ENCODE peak calls at places on chromosomes 2 and 18, in nine cellular contexts. C is K562, Z is Peyer's patch, F is spleen, V is suprapubic skin, Q is transverse colon, X is IMR-90, I is A549, P is sigmoid colon. Y is an unnamed sample.

GRCh38 chr18:44973282-44973681 is 292.6 kb downstream of the SETBP1 start:
- DNase-seq in C (no peak), Z (peak), F (no peak), V (no peak), Q (no peak), X (no peak), I (peak), P (no peak), Y (no peak)

GRCh38 chr2:28004086-28004485 is 113.6 kb downstream of the BABAM2 start:
- DNase-seq in C (no peak), Z (no peak), F (no peak), V (no peak), Q (no peak), X (peak), I (peak), P (no peak), Y (peak)

GRCh38 chr2:99728166-99728565 is 238.3 kb upstream of the REV1 start:
- DNase-seq in C (no peak), Z (no peak), F (no peak), V (no peak), Q (no peak), X (no peak), I (no peak), P (no peak), Y (no peak)

GRCh38 chr2:101153077-101153707 is 2.0 kb upstream of the TBC1D8 start:
- DNase-seq in C (no peak), Z (no peak), F (no peak), V (no peak), Q (no peak), X (no peak), I (no peak), P (no peak), Y (no peak)

GRCh38 chr2:166337932-166338331 is 37.8 kb downstream of the SCN9A start:
- DNase-seq in C (peak), Z (no peak), F (no peak), V (no peak), Q (no peak), X (no peak), I (no peak), P (no peak), Y (no peak)

GRCh38 chr18:2050702-2051201 is 520.6 kb downstream of the METTL4 start:
- DNase-seq in C (no peak), Z (no peak), F (no peak), V (no peak), Q (no peak), X (no peak), I (no peak), P (no peak), Y (no peak)

GRCh38 chr2:18752667-18753422 is 163.5 kb upstream of the NT5C1B start:
- DNase-seq in C (no peak), Z (no peak), F (no peak), V (no peak), Q (no peak), X (peak), I (peak), P (no peak), Y (no peak)

GRCh38 chr2:31319391-31320175 is 85.6 kb downstream of the EHD3 start:
- DNase-seq in C (no peak), Z (peak), F (no peak), V (peak), Q (peak), X (peak), I (no peak), P (peak), Y (no peak)

GRCh38 chr18:2244641-2245040 is 326.7 kb downstream of the METTL4 start:
- DNase-seq in C (no peak), Z (no peak), F (no peak), V (no peak), Q (no peak), X (no peak), I (no peak), P (no peak), Y (no peak)

GRCh38 chr2:45275806-45276205 is 266.6 kb upstream of the SIX2 start:
- DNase-seq in C (no peak), Z (no peak), F (no peak), V (no peak), Q (no peak), X (no peak), I (no peak), P (no peak), Y (no peak)

GRCh38 chr2:120778244-120778643 is 42.6 kb downstream of the GLI2 start:
- DNase-seq in C (no peak), Z (no peak), F (no peak), V (no peak), Q (no peak), X (peak), I (no peak), P (no peak), Y (no peak)

GRCh38 chr2:230661072-230661957 is 51.3 kb upstream of the CAB39 start:
- DNase-seq in C (no peak), Z (peak), F (no peak), V (no peak), Q (no peak), X (no peak), I (no peak), P (no peak), Y (no peak)

GRCh38 chr18:67846422-67847098 is 330.0 kb upstream of the DSEL start:
- DNase-seq in C (no peak), Z (no peak), F (no peak), V (no peak), Q (no peak), X (no peak), I (no peak), P (no peak), Y (no peak)

GRCh38 chr2:168534926-168535325 is 78.9 kb downstream of the CERS6 start:
- DNase-seq in C (no peak), Z (no peak), F (no peak), V (no peak), Q (no peak), X (no peak), I (no peak), P (no peak), Y (no peak)

GRCh38 chr18:13443546-13443945 is 225.0 kb downstream of the LDLRAD4 start:
- DNase-seq in C (no peak), Z (no peak), F (no peak), V (no peak), Q (no peak), X (no peak), I (no peak), P (peak), Y (no peak)

GRCh38 chr2:65227035-65227470 is 578 bp upstream of the ACTR2 start:
- DNase-seq in C (peak), Z (no peak), F (no peak), V (no peak), Q (peak), X (no peak), I (peak), P (no peak), Y (no peak)

GRCh38 chr2:224887159-224887558 is 155.1 kb downstream of the DOCK10 start:
- DNase-seq in C (no peak), Z (no peak), F (no peak), V (no peak), Q (no peak), X (peak), I (no peak), P (no peak), Y (no peak)

GRCh38 chr2:165113414-165113813 is 90.4 kb downstream of the SCN3A start:
- DNase-seq in C (no peak), Z (no peak), F (no peak), V (no peak), Q (no peak), X (peak), I (no peak), P (no peak), Y (no peak)

GRCh38 chr2:177038772-177039484 is 173.7 kb upstream of the HNRNPA3 start:
- DNase-seq in C (no peak), Z (no peak), F (no peak), V (no peak), Q (no peak), X (no peak), I (no peak), P (no peak), Y (no peak)

GRCh38 chr2:18949871-18950597 is 360.7 kb upstream of the NT5C1B start:
- DNase-seq in C (no peak), Z (no peak), F (no peak), V (no peak), Q (no peak), X (peak), I (peak), P (no peak), Y (no peak)

GRCh38 chr2:13010283-13010682 is 293.5 kb downstream of the TRIB2 start:
- DNase-seq in C (no peak), Z (no peak), F (no peak), V (no peak), Q (no peak), X (no peak), I (no peak), P (no peak), Y (no peak)

GRCh38 chr2:86189782-86190416 is 5.4 kb downstream of the IMMT start:
- DNase-seq in C (peak), Z (no peak), F (no peak), V (no peak), Q (no peak), X (no peak), I (no peak), P (no peak), Y (no peak)

GRCh38 chr2:86193901-86194567 is 1.2 kb downstream of the IMMT start:
- DNase-seq in C (no peak), Z (no peak), F (no peak), V (no peak), Q (no peak), X (no peak), I (peak), P (no peak), Y (no peak)

GRCh38 chr2:86194751-86195054 is 559 bp downstream of the IMMT start:
- DNase-seq in C (no peak), Z (peak), F (no peak), V (no peak), Q (peak), X (no peak), I (no peak), P (no peak), Y (no peak)

GRCh38 chr2:86199834-86200177 is 549 bp downstream of the MRPL35 start:
- DNase-seq in C (no peak), Z (no peak), F (no peak), V (no peak), Q (no peak), X (no peak), I (no peak), P (no peak), Y (no peak)

DNA sequence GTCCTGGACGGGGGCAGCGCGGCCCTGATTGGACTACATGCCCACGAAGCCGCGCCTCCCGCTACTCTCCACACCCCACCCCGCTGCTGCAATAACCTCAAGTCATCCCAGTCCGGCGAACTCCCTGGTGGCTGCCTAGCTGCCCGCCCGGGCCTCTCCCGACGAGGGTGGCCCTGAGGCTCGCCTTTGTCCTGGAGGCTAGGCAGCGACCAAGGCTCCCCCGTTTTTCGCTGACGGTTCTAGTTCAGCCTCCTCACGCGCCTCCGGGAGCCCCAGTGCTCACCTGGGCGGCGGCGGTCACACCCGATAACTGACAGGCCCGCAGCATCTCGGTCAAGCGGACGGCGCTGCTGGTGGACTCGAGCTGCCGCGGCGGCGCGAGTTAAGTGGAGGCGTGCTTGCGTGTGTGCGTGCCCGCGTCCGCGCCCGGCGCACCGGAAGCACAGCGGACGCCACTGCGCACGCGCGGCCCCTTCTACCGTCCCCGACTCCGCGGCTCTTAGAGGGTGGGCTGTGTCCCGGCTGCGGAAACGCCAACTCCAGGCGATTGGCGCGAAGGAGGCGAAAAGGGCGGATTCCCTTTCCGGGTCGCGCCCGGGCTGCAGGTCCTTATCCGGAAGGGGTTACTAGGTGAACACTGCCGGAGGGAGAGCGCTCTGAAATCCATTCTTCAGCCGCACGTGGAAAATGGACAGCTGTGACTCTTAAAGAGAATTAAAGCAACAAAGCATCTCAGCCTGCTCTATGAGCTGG is at the start of gene IMMT:
- DNase-seq in C (peak), Z (peak), F (peak), V (peak), Q (peak), X (peak), I (peak), P (peak), Y (peak)
- TF ChIP-seq POLR2A in C (peak), Z (peak), F (no peak), V (peak), Q (peak), X (peak), I (peak), P (peak), Y (peak)

DNA sequence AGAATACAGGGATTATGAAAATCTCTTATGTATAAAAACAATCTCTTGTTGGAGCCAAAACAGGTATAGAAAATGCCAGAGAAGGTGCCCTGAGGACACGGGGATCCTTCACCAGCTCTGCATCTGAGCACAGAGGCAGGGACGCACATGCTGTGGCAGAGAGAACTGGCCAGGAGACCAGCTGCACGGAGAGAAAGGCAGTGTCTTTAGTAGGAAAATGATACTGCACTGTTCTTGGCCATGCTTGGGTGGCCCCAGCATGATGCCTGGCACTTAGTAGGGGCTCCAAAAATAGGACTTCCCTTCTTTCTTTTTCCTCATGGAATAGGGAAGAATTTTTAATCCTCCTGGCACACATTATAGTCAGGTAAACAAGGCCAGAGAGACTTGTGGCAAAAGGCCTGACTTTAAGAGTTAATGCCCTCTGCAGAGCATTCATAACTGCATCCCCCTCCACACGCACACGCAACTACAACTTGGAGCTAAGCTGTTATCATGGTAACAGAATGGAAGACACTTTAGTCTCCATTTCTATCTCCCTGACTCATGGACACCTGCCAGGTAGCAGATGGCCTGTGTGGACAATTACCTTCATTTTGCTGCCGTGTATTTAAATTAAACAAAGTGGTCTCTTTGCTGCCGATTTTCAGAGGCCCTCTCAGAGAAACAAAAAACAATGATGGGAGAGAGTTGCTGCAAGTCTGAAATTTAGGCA is 59.7 kb upstream of the DNMT3A start:
- DNase-seq in C (no peak), Z (no peak), F (no peak), V (no peak), Q (no peak), X (no peak), I (no peak), P (no peak), Y (no peak)
- TF ChIP-seq POLR2A in C (no peak), Z (no peak), F (no peak), V (no peak), Q (no peak), X (no peak), I (no peak), P (no peak), Y (no peak)

DNA sequence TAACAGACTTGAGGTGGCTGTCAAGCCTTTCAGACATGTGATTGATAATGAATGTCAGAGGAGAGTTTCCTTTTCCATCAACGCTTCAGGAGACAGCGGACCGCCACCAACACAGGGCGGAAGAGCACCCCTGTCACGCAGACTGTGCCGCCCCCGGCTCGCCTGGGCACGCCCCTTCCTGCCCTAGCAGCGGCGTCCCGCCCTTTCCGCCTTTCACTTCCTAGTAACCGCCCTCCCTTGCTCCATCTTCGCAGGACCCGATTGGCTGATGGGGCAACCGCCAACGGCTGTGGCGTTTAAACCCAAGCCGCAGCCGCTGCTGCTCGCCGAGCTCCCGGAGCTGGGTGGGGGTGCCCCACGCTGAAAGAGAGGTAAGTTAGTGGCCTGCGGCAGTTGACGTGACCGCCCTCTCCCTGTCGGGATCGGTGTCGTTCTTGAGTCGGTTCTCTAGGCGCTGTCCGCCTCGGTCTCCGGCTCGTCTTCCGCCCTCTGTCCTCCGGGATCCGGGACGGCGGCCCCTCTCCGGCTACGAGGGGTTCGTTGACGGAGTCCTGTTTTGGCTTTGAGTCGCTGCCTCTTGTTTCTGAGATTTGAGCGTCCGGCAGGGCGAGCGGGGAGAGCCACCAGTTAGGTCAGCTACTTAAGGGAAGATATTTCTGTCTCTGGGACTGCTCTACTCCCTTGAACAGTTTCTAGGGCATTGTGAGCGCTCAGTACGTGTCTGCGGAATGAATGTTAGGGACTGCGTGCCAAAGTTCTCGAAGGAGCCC is at the start of gene SGO2:
- DNase-seq in C (peak), Z (peak), F (peak), V (peak), Q (peak), X (peak), I (peak), P (peak), Y (peak)
- TF ChIP-seq POLR2A in C (peak), Z (peak), F (no peak), V (no peak), Q (peak), X (peak), I (peak), P (peak), Y (peak)

DNA sequence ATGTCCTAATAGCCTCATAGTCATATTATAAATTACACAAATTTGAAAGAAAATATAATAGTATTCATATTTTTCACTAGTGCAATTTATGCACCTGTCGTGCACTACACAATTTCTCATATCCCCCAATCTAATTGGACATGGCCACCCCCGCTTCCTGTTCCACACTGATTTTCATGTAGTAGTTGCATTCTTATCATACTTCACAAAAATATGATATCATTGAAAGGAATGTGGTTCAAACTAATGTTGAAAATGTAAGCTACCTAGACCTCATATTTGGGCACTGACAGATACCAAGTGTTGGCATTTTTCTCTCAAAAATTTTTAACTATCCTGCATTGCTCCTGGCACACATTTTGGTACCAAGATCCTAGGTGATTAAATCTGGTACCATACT is 985.5 kb upstream of the POU3F3 start:
- DNase-seq in C (no peak), Z (no peak), F (no peak), V (no peak), Q (no peak), X (no peak), I (no peak), P (no peak), Y (no peak)
- TF ChIP-seq POLR2A in C (no peak), Z (no peak), F (no peak), V (no peak), Q (no peak), X (no peak), I (no peak), P (no peak), Y (no peak)

Y was measured in H54.